ENCODE peak calls at places on chromosomes 16 and 17, in nine cellular contexts. C is tibial nerve; Y is colonic mucosa; D is RPMI7951; T is effector memory CD4-positive, alpha-beta T cell; V is NCI-H2081; M is DND-41; B is naive thymus-derived CD4-positive, alpha-beta T cell; P is HS-5. R is an unnamed sample.

GRCh38 chr17:20171741-20172377 is 162.7 kb downstream of the SPECC1 start:
- DNase-seq in M (no peak), D (peak), C (no peak), T (no peak), P (no peak), V (no peak), Y (no peak), B (no peak), R (no peak)

GRCh38 chr17:61349350-61349749 is 50.3 kb upstream of the TBX2 start:
- DNase-seq in C (no peak), T (no peak), P (no peak), Y (no peak), V (no peak), M (peak), B (no peak), D (peak), R (no peak)

GRCh38 chr17:5509482-5509881 is 23.1 kb downstream of the MIS12 start:
- DNase-seq in D (peak), V (no peak), Y (no peak), P (no peak), C (no peak), B (no peak), M (no peak), T (no peak), R (no peak)

GRCh38 chr16:81633147-81633619 is 145.9 kb upstream of the PLCG2 start:
- DNase-seq in B (no peak), C (no peak), P (no peak), D (no peak), T (no peak), M (no peak), V (no peak), Y (no peak), R (no peak)

GRCh38 chr17:6343191-6343590 is 91.7 kb downstream of the AIPL1 start:
- DNase-seq in C (no peak), Y (no peak), M (no peak), T (no peak), V (no peak), B (no peak), P (no peak), D (no peak), R (no peak)

GRCh38 chr16:3999479-3999868 is 116.8 kb downstream of the ADCY9 start:
- DNase-seq in D (no peak), Y (no peak), V (no peak), C (no peak), B (no peak), T (no peak), P (no peak), M (no peak), R (no peak)

GRCh38 chr16:17396762-17397498 is 73.8 kb downstream of the XYLT1 start:
- DNase-seq in C (no peak), V (peak), P (no peak), T (peak), M (no peak), B (peak), D (peak), Y (peak), R (no peak)

GRCh38 chr16:88346680-88347505 is 35.9 kb upstream of the ZNF469 start:
- DNase-seq in V (no peak), C (no peak), D (no peak), T (no peak), P (no peak), B (no peak), M (no peak), Y (no peak), R (no peak)

GRCh38 chr16:11949527-11949926 is 7.7 kb upstream of the NPIPB2 start:
- DNase-seq in T (no peak), M (peak), V (no peak), C (no peak), P (peak), Y (no peak), D (peak), B (peak), R (peak)

GRCh38 chr16:88533381-88533831 is 36.8 kb upstream of the ZC3H18 start:
- DNase-seq in Y (no peak), P (peak), M (no peak), B (no peak), T (no peak), C (no peak), V (no peak), D (no peak), R (no peak)

GRCh38 chr16:19810817-19811731 is 73.6 kb downstream of the GPRC5B start:
- DNase-seq in T (no peak), C (no peak), Y (no peak), M (no peak), V (no peak), P (peak), D (peak), B (no peak), R (no peak)